ENCODE peak calls at places on chromosome 13, in five cellular contexts. N, M, C, H and K are unnamed samples.

GRCh38 chr13:110726726-110727125 is 13.2 kb downstream of the ING1 start:
- DNase-seq in N (peak; percentile 42), M (no peak), C (no peak), H (no peak), K (no peak)

GRCh38 chr13:102580552-102581169 is 16.1 kb upstream of the TPP2 start:
- DNase-seq in N (peak; percentile 62), M (peak; percentile 84), C (no peak), H (no peak), K (no peak)

GRCh38 chr13:71865858-71866172 is 1.2 kb downstream of the DACH1 start:
- DNase-seq in N (no peak), M (peak; percentile 23), C (peak; percentile 45), H (no peak), K (no peak)

GRCh38 chr13:27353166-27353583 is 71.2 kb upstream of the GTF3A start:
- DNase-seq in N (peak; percentile 78), M (peak; percentile 50), C (no peak), H (no peak), K (no peak)

GRCh38 chr13:20924758-20925394 is 22.3 kb upstream of the XPO4 start:
- DNase-seq in N (peak; percentile 67), M (peak; percentile 89), C (peak; percentile 80), H (peak; percentile 86), K (peak; percentile 40)

GRCh38 chr13:20475927-20476691 is 49.5 kb downstream of the CRYL1 start:
- DNase-seq in N (peak; percentile 51), M (no peak), C (no peak), H (no peak), K (no peak)

GRCh38 chr13:109790951-109791605 is 4.7 kb upstream of the IRS2 start:
- DNase-seq in N (peak; percentile 57), M (peak; percentile 62), C (no peak), H (no peak), K (no peak)

GRCh38 chr13:99322297-99323103 is 15.3 kb upstream of the GPR183 start:
- DNase-seq in N (no peak), M (peak; percentile 79), C (no peak), H (no peak), K (no peak)

GRCh38 chr13:110699148-110700145 is 6.5 kb downstream of the CARS2 start:
- DNase-seq in N (no peak), M (no peak), C (no peak), H (peak; percentile 49), K (no peak)

GRCh38 chr13:109715902-109716301 is 70.5 kb downstream of the IRS2 start:
- DNase-seq in N (no peak), M (peak; percentile 73), C (no peak), H (peak; percentile 78), K (no peak)

GRCh38 chr13:91123456-91124127 is 223.9 kb upstream of the MIR17HG start:
- DNase-seq in N (no peak), M (no peak), C (no peak), H (no peak), K (no peak)

GRCh38 chr13:24270639-24271131 is 38.7 kb upstream of the C1QTNF9 start:
- DNase-seq in N (peak; percentile 69), M (peak; percentile 66), C (peak; percentile 83), H (peak; percentile 87), K (no peak)

GRCh38 chr13:59873856-59874255 is 289.9 kb downstream of the DIAPH3 start:
- DNase-seq in N (no peak), M (no peak), C (no peak), H (no peak), K (no peak)

GRCh38 chr13:75505966-75506365 is 24.0 kb upstream of the TBC1D4 start:
- DNase-seq in N (no peak), M (no peak), C (no peak), H (no peak), K (no peak)

GRCh38 chr13:71320452-71320851 is 546.6 kb downstream of the DACH1 start:
- DNase-seq in N (peak; percentile 55), M (peak; percentile 49), C (no peak), H (no peak), K (no peak)

GRCh38 chr13:19713186-19713965 is 69.4 kb downstream of the PSPC1 start:
- DNase-seq in N (no peak), M (peak; percentile 83), C (no peak), H (no peak), K (no peak)

GRCh38 chr13:36718146-36718545 is 44.3 kb downstream of the SERTM1 start:
- DNase-seq in N (no peak), M (no peak), C (no peak), H (no peak), K (no peak)

GRCh38 chr13:64078025-64078424 is 2662.4 kb upstream of the PCDH20 start:
- DNase-seq in N (no peak), M (no peak), C (no peak), H (no peak), K (no peak)

GRCh38 chr13:26929971-26930730 is 169.6 kb upstream of the GPR12 start:
- DNase-seq in N (peak; percentile 48), M (peak; percentile 66), C (peak; percentile 69), H (peak; percentile 67), K (no peak)

GRCh38 chr13:24672141-24673132 is 7.8 kb upstream of the ATP12A start:
- DNase-seq in N (no peak), M (no peak), C (no peak), H (no peak), K (no peak)

GRCh38 chr13:40550130-40550529 is 116.3 kb downstream of the FOXO1 start:
- DNase-seq in N (no peak), M (peak; percentile 58), C (no peak), H (no peak), K (no peak)

GRCh38 chr13:83340170-83340569 is 542.1 kb downstream of the SLITRK1 start:
- DNase-seq in N (no peak), M (no peak), C (no peak), H (no peak), K (no peak)

GRCh38 chr13:26011996-26012688 is 39.7 kb downstream of the SHISA2 start:
- DNase-seq in N (peak; percentile 1), M (no peak), C (no peak), H (no peak), K (no peak)

GRCh38 chr13:27583645-27584044 is 36.7 kb downstream of the LNX2 start:
- DNase-seq in N (no peak), M (no peak), C (no peak), H (no peak), K (no peak)

GRCh38 chr13:33258437-33259193 is 26.9 kb downstream of the STARD13 start:
- DNase-seq in N (no peak), M (peak; percentile 83), C (no peak), H (no peak), K (no peak)
- H3K4me1 ChIP-seq in N (peaks cover 11% of the 10 kb centered on the region), M (peaks cover 29% of the 10 kb centered on the region), C (peaks cover 69% of the 10 kb centered on the region), H (no peaks in the 10 kb centered on the region), K (peaks cover 25% of the 10 kb centered on the region)

GRCh38 chr13:30338952-30339351 is 31.6 kb upstream of the KATNAL1 start:
- DNase-seq in N (no peak), M (no peak), C (no peak), H (no peak), K (no peak)

GRCh38 chr13:30340367-30341184 is 33.2 kb upstream of the KATNAL1 start:
- DNase-seq in N (no peak), M (peak; percentile 92), C (no peak), H (peak; percentile 88), K (no peak)

GRCh38 chr13:30339721-30340366 is 32.5 kb upstream of the KATNAL1 start:
- DNase-seq in N (no peak), M (no peak), C (no peak), H (no peak), K (no peak)

GRCh38 chr13:30337061-30337601 is 29.8 kb upstream of the KATNAL1 start:
- DNase-seq in N (no peak), M (no peak), C (no peak), H (no peak), K (no peak)

DNA sequence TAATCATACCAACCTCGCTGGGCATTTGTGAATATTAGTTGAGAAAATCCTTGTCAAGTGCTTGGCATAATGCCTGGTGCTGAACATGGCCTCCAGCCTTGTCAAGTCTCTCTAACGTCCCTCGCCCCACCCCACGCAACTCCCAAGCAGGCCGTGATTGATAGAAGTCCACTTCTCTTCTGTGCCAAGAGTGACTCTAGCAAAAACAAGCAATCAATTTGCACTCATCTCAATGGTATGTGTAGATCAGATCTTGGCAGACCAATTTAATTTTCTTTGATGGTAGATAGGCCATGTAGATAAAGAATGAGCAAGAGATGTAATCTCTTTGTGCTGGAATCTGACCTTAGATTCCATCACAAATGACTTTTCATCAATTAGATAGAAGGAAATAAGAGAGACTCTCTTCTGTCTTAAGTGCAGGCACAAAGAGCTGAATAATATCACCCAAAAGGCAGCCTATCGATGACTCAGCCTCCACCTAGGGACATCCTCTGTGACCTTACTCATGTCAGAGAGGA is 31.0 kb upstream of the KATNAL1 start:
- DNase-seq in N (no peak), M (peak; percentile 14), C (no peak), H (no peak), K (peak; percentile 41)
- H3K27ac ChIP-seq in N (no peak overlapping the region), M (no peak overlapping the region), C (no peak overlapping the region), H (no peak overlapping the region), K (no peak overlapping the region)

GRCh38 chr13:48574036-48574796 is 41.3 kb upstream of the RCBTB2 start:
- DNase-seq in N (no peak), M (no peak), C (no peak), H (no peak), K (no peak)
- H3K4me1 ChIP-seq in N (no peaks in the 10 kb centered on the region), M (peaks cover 3% of the 10 kb centered on the region), C (peaks cover 55% of the 10 kb centered on the region), H (peaks cover 3% of the 10 kb centered on the region), K (peaks cover 8% of the 10 kb centered on the region)

GRCh38 chr13:51714663-51715168 is 89.2 kb downstream of the DHRS12 start:
- DNase-seq in N (no peak), M (peak; percentile 62), C (no peak), H (no peak), K (peak; percentile 83)

GRCh38 chr13:51715613-51716012 is 88.3 kb downstream of the DHRS12 start:
- DNase-seq in N (no peak), M (no peak), C (no peak), H (no peak), K (no peak)

GRCh38 chr13:51713807-51714206 is 90.2 kb downstream of the DHRS12 start:
- DNase-seq in N (no peak), M (no peak), C (no peak), H (no peak), K (no peak)

GRCh38 chr13:51721485-51721884 is 82.5 kb downstream of the DHRS12 start:
- DNase-seq in N (no peak), M (no peak), C (no peak), H (no peak), K (no peak)

GRCh38 chr13:51717786-51718398 is 86.1 kb downstream of the DHRS12 start:
- DNase-seq in N (no peak), M (no peak), C (no peak), H (no peak), K (no peak)
- H3K27ac ChIP-seq in N (no peak overlapping the region), M (no peak overlapping the region), C (no peak overlapping the region), H (no peak overlapping the region), K (peak overlapping the region; percentile 6)

GRCh38 chr13:92461402-92461801 is 765.2 kb upstream of the GPC6 start:
- DNase-seq in N (no peak), M (no peak), C (no peak), H (no peak), K (no peak)
- H3K4me1 ChIP-seq in N (no peaks in the 10 kb centered on the region), M (no peaks in the 10 kb centered on the region), C (no peaks in the 10 kb centered on the region), H (no peaks in the 10 kb centered on the region), K (no peaks in the 10 kb centered on the region)